ENCODE peak calls at places on chromosome X, in seven cellular contexts. One of them, this sample, is unnamed.

GRCh38 chrX:139213241-139213709 is 317.3 kb upstream of the F9 start:
- DNase-seq in H1: no peak
- DNase-seq in neuronal stem cell: no peak
- DNase-seq in mesendoderm: peak; percentile 86
- DNase-seq in mesenchymal stem cell: no peak
- DNase-seq in trophoblast cell: no peak
- DNase-seq in H9: no peak
- DNase-seq in this sample: no peak

GRCh38 chrX:39857780-39858179 is 240.0 kb downstream of the BCOR start:
- DNase-seq in trophoblast cell: no peak
- DNase-seq in mesenchymal stem cell: peak; percentile 12
- DNase-seq in neuronal stem cell: no peak
- DNase-seq in mesendoderm: no peak
- DNase-seq in H1: no peak
- DNase-seq in H9: no peak
- DNase-seq in this sample: no peak

GRCh38 chrX:136475236-136475635 is 12.5 kb upstream of the BRS3 start:
- DNase-seq in H9: no peak
- DNase-seq in mesendoderm: no peak
- DNase-seq in mesenchymal stem cell: no peak
- DNase-seq in H1: no peak
- DNase-seq in neuronal stem cell: no peak
- DNase-seq in trophoblast cell: no peak
- DNase-seq in this sample: no peak

GRCh38 chrX:46251755-46252154 is 293.5 kb downstream of the ZNF674 start:
- DNase-seq in trophoblast cell: peak; percentile 0
- DNase-seq in mesendoderm: no peak
- DNase-seq in H9: no peak
- DNase-seq in H1: no peak
- DNase-seq in mesenchymal stem cell: peak; percentile 46
- DNase-seq in neuronal stem cell: no peak
- DNase-seq in this sample: peak; percentile 13

GRCh38 chrX:9164535-9165425 is 130.9 kb upstream of the FAM9B start:
- DNase-seq in mesendoderm: no peak
- DNase-seq in H1: no peak
- DNase-seq in trophoblast cell: no peak
- DNase-seq in neuronal stem cell: no peak
- DNase-seq in H9: no peak
- DNase-seq in mesenchymal stem cell: no peak
- DNase-seq in this sample: no peak

GRCh38 chrX:134792077-134792476 is 133.8 kb upstream of the PLAC1 start:
- DNase-seq in H9: no peak
- DNase-seq in H1: no peak
- DNase-seq in mesenchymal stem cell: no peak
- DNase-seq in trophoblast cell: peak; percentile 3
- DNase-seq in neuronal stem cell: no peak
- DNase-seq in mesendoderm: peak; percentile 70
- DNase-seq in this sample: peak; percentile 22

GRCh38 chrX:135890087-135890585 is 3.1 kb downstream of the CT45A10 start:
- DNase-seq in neuronal stem cell: no peak
- DNase-seq in H9: no peak
- DNase-seq in mesenchymal stem cell: no peak
- DNase-seq in H1: no peak
- DNase-seq in mesendoderm: no peak
- DNase-seq in trophoblast cell: no peak
- DNase-seq in this sample: no peak

GRCh38 chrX:74133156-74133796 is 170.7 kb upstream of the ZCCHC13 start:
- DNase-seq in mesendoderm: peak; percentile 73
- DNase-seq in H9: no peak
- DNase-seq in neuronal stem cell: peak; percentile 31
- DNase-seq in trophoblast cell: no peak
- DNase-seq in mesenchymal stem cell: peak; percentile 64
- DNase-seq in H1: no peak
- DNase-seq in this sample: peak; percentile 80

GRCh38 chrX:68490644-68491043 is 8.2 kb upstream of the YIPF6 start:
- DNase-seq in mesenchymal stem cell: peak; percentile 45
- DNase-seq in neuronal stem cell: no peak
- DNase-seq in H1: no peak
- DNase-seq in H9: no peak
- DNase-seq in trophoblast cell: no peak
- DNase-seq in mesendoderm: peak; percentile 34
- DNase-seq in this sample: peak; percentile 14

GRCh38 chrX:18354369-18355329 is at the start of gene SCML2:
- DNase-seq in mesendoderm: peak; percentile 39
- DNase-seq in neuronal stem cell: peak; percentile 36
- DNase-seq in H1: peak; percentile 57
- DNase-seq in H9: peak; percentile 34
- DNase-seq in trophoblast cell: no peak
- DNase-seq in mesenchymal stem cell: peak; percentile 33
- DNase-seq in this sample: peak; percentile 21

GRCh38 chrX:104117753-104118152 is 5.4 kb downstream of the ZCCHC18 start:
- DNase-seq in H9: no peak
- DNase-seq in trophoblast cell: no peak
- DNase-seq in H1: no peak
- DNase-seq in mesendoderm: no peak
- DNase-seq in mesenchymal stem cell: no peak
- DNase-seq in neuronal stem cell: no peak
- DNase-seq in this sample: no peak

GRCh38 chrX:104118765-104119164 is 6.4 kb downstream of the ZCCHC18 start:
- DNase-seq in neuronal stem cell: no peak
- DNase-seq in H9: no peak
- DNase-seq in trophoblast cell: no peak
- DNase-seq in H1: no peak
- DNase-seq in mesenchymal stem cell: no peak
- DNase-seq in mesendoderm: no peak
- DNase-seq in this sample: no peak

GRCh38 chrX:104126856-104127255 is 14.5 kb downstream of the ZCCHC18 start:
- DNase-seq in neuronal stem cell: no peak
- DNase-seq in H1: no peak
- DNase-seq in trophoblast cell: no peak
- DNase-seq in mesendoderm: no peak
- DNase-seq in mesenchymal stem cell: no peak
- DNase-seq in H9: no peak
- DNase-seq in this sample: no peak

DNA sequence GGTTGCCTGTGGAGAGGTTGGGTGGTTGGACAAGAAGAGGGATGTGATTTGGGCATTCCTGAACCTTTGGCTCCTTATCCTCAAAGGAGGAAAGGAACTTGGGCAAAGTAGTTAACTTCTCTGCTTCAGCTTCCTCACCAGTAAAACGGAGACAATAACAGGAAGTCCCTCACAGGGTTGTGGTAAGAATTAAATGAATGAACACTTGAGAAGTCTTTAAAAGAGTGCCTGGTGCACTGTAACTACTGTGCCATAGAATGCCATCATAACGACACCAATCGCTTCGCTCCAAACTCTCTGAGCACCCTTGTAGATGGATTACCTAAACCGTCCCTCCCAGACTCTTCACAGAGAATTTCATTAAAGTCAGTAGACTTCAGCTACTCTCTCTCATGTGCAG is 10.5 kb downstream of the ZCCHC18 start:
- DNase-seq in mesendoderm: no peak
- DNase-seq in H9: no peak
- DNase-seq in trophoblast cell: no peak
- DNase-seq in H1: no peak
- DNase-seq in mesenchymal stem cell: no peak
- DNase-seq in neuronal stem cell: no peak
- DNase-seq in this sample: no peak
- H2BK120ac ChIP-seq in mesendoderm: no peak overlapping the region
- H2BK120ac ChIP-seq in H9: no peak overlapping the region
- H2BK120ac ChIP-seq in trophoblast cell: no peak overlapping the region
- H2BK120ac ChIP-seq in H1: no peak overlapping the region
- H2BK120ac ChIP-seq in mesenchymal stem cell: no peak overlapping the region
- H2BK120ac ChIP-seq in neuronal stem cell: no peak overlapping the region
- H2BK120ac ChIP-seq in this sample: no peak overlapping the region

GRCh38 chrX:70336767-70337166 is 46.9 kb downstream of the KIF4A start:
- DNase-seq in H1: no peak
- DNase-seq in H9: no peak
- DNase-seq in neuronal stem cell: no peak
- DNase-seq in trophoblast cell: no peak
- DNase-seq in mesenchymal stem cell: no peak
- DNase-seq in mesendoderm: no peak
- DNase-seq in this sample: no peak

GRCh38 chrX:70332600-70332999 is 42.7 kb downstream of the KIF4A start:
- DNase-seq in mesendoderm: peak; percentile 10
- DNase-seq in mesenchymal stem cell: no peak
- DNase-seq in H9: no peak
- DNase-seq in neuronal stem cell: no peak
- DNase-seq in H1: no peak
- DNase-seq in trophoblast cell: no peak
- DNase-seq in this sample: no peak

DNA sequence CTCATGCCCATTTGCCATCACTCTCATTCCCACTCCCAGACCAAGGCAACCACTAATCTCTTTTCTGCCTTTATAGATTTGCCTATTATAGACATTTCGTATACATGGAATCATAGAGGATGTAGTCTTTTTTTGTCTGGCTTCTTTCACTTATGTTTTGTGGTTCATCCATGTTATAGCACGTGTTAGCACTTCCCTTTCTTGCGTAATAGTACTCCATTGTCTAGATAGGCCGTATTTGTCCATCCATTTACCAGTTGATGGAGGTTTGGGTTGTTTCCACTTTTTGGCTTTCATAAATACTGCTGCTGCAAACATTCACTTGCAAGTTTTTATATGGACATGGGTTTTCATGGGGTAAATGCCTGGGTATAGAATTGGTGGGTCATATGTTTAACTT is 48.4 kb downstream of the KIF4A start:
- DNase-seq in H1: no peak
- DNase-seq in H9: no peak
- DNase-seq in trophoblast cell: no peak
- DNase-seq in mesendoderm: no peak
- DNase-seq in neuronal stem cell: no peak
- DNase-seq in mesenchymal stem cell: no peak
- DNase-seq in this sample: no peak
- H2BK120ac ChIP-seq in H1: no peak overlapping the region
- H2BK120ac ChIP-seq in H9: no peak overlapping the region
- H2BK120ac ChIP-seq in trophoblast cell: no peak overlapping the region
- H2BK120ac ChIP-seq in mesendoderm: no peak overlapping the region
- H2BK120ac ChIP-seq in neuronal stem cell: no peak overlapping the region
- H2BK120ac ChIP-seq in mesenchymal stem cell: no peak overlapping the region
- H2BK120ac ChIP-seq in this sample: no peak overlapping the region

GRCh38 chrX:12372111-12372510 is 233.8 kb downstream of the FRMPD4 start:
- DNase-seq in H1: no peak
- DNase-seq in mesendoderm: peak; percentile 67
- DNase-seq in mesenchymal stem cell: no peak
- DNase-seq in trophoblast cell: peak; percentile 73
- DNase-seq in H9: no peak
- DNase-seq in neuronal stem cell: no peak
- DNase-seq in this sample: peak; percentile 68
- H2BK120ac ChIP-seq in H1: no peak overlapping the region
- H2BK120ac ChIP-seq in mesendoderm: no peak overlapping the region
- H2BK120ac ChIP-seq in mesenchymal stem cell: no peak overlapping the region
- H2BK120ac ChIP-seq in trophoblast cell: no peak overlapping the region
- H2BK120ac ChIP-seq in H9: no peak overlapping the region
- H2BK120ac ChIP-seq in neuronal stem cell: no peak overlapping the region
- H2BK120ac ChIP-seq in this sample: peak overlapping the region; percentile 89

GRCh38 chrX:479273-479981 is 92.7 kb upstream of the PPP2R3B start:
- DNase-seq in H1: no peak
- DNase-seq in mesendoderm: no peak
- DNase-seq in H9: no peak
- DNase-seq in trophoblast cell: no peak
- DNase-seq in neuronal stem cell: no peak
- DNase-seq in mesenchymal stem cell: no peak
- DNase-seq in this sample: no peak
- H2BK120ac ChIP-seq in H1: no peak overlapping the region
- H2BK120ac ChIP-seq in mesendoderm: no peak overlapping the region
- H2BK120ac ChIP-seq in H9: no peak overlapping the region
- H2BK120ac ChIP-seq in trophoblast cell: no peak overlapping the region
- H2BK120ac ChIP-seq in neuronal stem cell: no peak overlapping the region
- H2BK120ac ChIP-seq in mesenchymal stem cell: no peak overlapping the region
- H2BK120ac ChIP-seq in this sample: no peak overlapping the region

This sample was measured in IMR-90.